ENCODE peak calls at places on chromosome 9, in ten cellular contexts. One of them, this sample, is unnamed.

GRCh38 chr9:297104-297794 is 82.6 kb downstream of the DOCK8 start:
- DNase-seq in posterior cingulate gyrus: no peak
- DNase-seq in EL: no peak
- DNase-seq in activated naive CD4-positive, alpha-beta T cell: no peak
- DNase-seq in hypothalamus: no peak
- DNase-seq in AG09309: no peak
- DNase-seq in stimulated activated CD8-positive, alpha-beta memory T cell treated with anti-CD3 and anti-CD28 coated beads, Interleukin-2, amount 100 ng/mL, for 48 hours: no peak
- DNase-seq in KBM-7: peak; percentile 93
- DNase-seq in GM03348: no peak
- DNase-seq in SK-N-DZ: no peak
- DNase-seq in this sample: no peak

GRCh38 chr9:91089405-91090131 is 272.1 kb downstream of the AUH start:
- DNase-seq in posterior cingulate gyrus: no peak
- DNase-seq in EL: peak; percentile 41
- DNase-seq in activated naive CD4-positive, alpha-beta T cell: no peak
- DNase-seq in hypothalamus: no peak
- DNase-seq in AG09309: peak; percentile 47
- DNase-seq in stimulated activated CD8-positive, alpha-beta memory T cell treated with anti-CD3 and anti-CD28 coated beads, Interleukin-2, amount 100 ng/mL, for 48 hours: no peak
- DNase-seq in KBM-7: peak; percentile 46
- DNase-seq in GM03348: peak; percentile 69
- DNase-seq in SK-N-DZ: no peak
- DNase-seq in this sample: no peak

GRCh38 chr9:132857031-132857430 is 21.1 kb downstream of the AK8 start:
- DNase-seq in posterior cingulate gyrus: peak; percentile 65
- DNase-seq in EL: peak; percentile 21
- DNase-seq in activated naive CD4-positive, alpha-beta T cell: no peak
- DNase-seq in hypothalamus: no peak
- DNase-seq in AG09309: peak; percentile 49
- DNase-seq in stimulated activated CD8-positive, alpha-beta memory T cell treated with anti-CD3 and anti-CD28 coated beads, Interleukin-2, amount 100 ng/mL, for 48 hours: no peak
- DNase-seq in KBM-7: no peak
- DNase-seq in GM03348: peak; percentile 80
- DNase-seq in SK-N-DZ: no peak
- DNase-seq in this sample: no peak

GRCh38 chr9:34994429-34995287 is 5.1 kb downstream of the DNAJB5 start:
- DNase-seq in posterior cingulate gyrus: no peak
- DNase-seq in EL: peak; percentile 61
- DNase-seq in activated naive CD4-positive, alpha-beta T cell: no peak
- DNase-seq in hypothalamus: no peak
- DNase-seq in AG09309: no peak
- DNase-seq in stimulated activated CD8-positive, alpha-beta memory T cell treated with anti-CD3 and anti-CD28 coated beads, Interleukin-2, amount 100 ng/mL, for 48 hours: no peak
- DNase-seq in KBM-7: peak; percentile 76
- DNase-seq in GM03348: peak; percentile 73
- DNase-seq in SK-N-DZ: peak; percentile 72
- DNase-seq in this sample: peak; percentile 19

GRCh38 chr9:125732562-125732961 is 14.6 kb upstream of the PBX3 start:
- DNase-seq in posterior cingulate gyrus: no peak
- DNase-seq in EL: no peak
- DNase-seq in activated naive CD4-positive, alpha-beta T cell: no peak
- DNase-seq in hypothalamus: no peak
- DNase-seq in AG09309: no peak
- DNase-seq in stimulated activated CD8-positive, alpha-beta memory T cell treated with anti-CD3 and anti-CD28 coated beads, Interleukin-2, amount 100 ng/mL, for 48 hours: no peak
- DNase-seq in KBM-7: no peak
- DNase-seq in GM03348: no peak
- DNase-seq in SK-N-DZ: no peak
- DNase-seq in this sample: no peak

GRCh38 chr9:99027414-99027813 is 77.5 kb upstream of the TGFBR1 start:
- DNase-seq in posterior cingulate gyrus: no peak
- DNase-seq in EL: no peak
- DNase-seq in activated naive CD4-positive, alpha-beta T cell: no peak
- DNase-seq in hypothalamus: no peak
- DNase-seq in AG09309: no peak
- DNase-seq in stimulated activated CD8-positive, alpha-beta memory T cell treated with anti-CD3 and anti-CD28 coated beads, Interleukin-2, amount 100 ng/mL, for 48 hours: no peak
- DNase-seq in KBM-7: no peak
- DNase-seq in GM03348: no peak
- DNase-seq in SK-N-DZ: no peak
- DNase-seq in this sample: no peak

GRCh38 chr9:131773911-131774379 is 34.1 kb upstream of the RAPGEF1 start:
- DNase-seq in posterior cingulate gyrus: peak; percentile 52
- DNase-seq in EL: peak; percentile 51
- DNase-seq in activated naive CD4-positive, alpha-beta T cell: no peak
- DNase-seq in hypothalamus: no peak
- DNase-seq in AG09309: peak; percentile 7
- DNase-seq in stimulated activated CD8-positive, alpha-beta memory T cell treated with anti-CD3 and anti-CD28 coated beads, Interleukin-2, amount 100 ng/mL, for 48 hours: peak; percentile 22
- DNase-seq in KBM-7: peak; percentile 47
- DNase-seq in GM03348: peak; percentile 88
- DNase-seq in SK-N-DZ: no peak
- DNase-seq in this sample: no peak

GRCh38 chr9:36041491-36041890 is 4.8 kb downstream of the RECK start:
- DNase-seq in posterior cingulate gyrus: no peak
- DNase-seq in EL: no peak
- DNase-seq in activated naive CD4-positive, alpha-beta T cell: no peak
- DNase-seq in hypothalamus: no peak
- DNase-seq in AG09309: no peak
- DNase-seq in stimulated activated CD8-positive, alpha-beta memory T cell treated with anti-CD3 and anti-CD28 coated beads, Interleukin-2, amount 100 ng/mL, for 48 hours: no peak
- DNase-seq in KBM-7: peak; percentile 81
- DNase-seq in GM03348: no peak
- DNase-seq in SK-N-DZ: no peak
- DNase-seq in this sample: no peak

GRCh38 chr9:20437466-20437865 is 184.8 kb downstream of the MLLT3 start:
- DNase-seq in posterior cingulate gyrus: no peak
- DNase-seq in EL: peak; percentile 60
- DNase-seq in activated naive CD4-positive, alpha-beta T cell: no peak
- DNase-seq in hypothalamus: no peak
- DNase-seq in AG09309: peak; percentile 53
- DNase-seq in stimulated activated CD8-positive, alpha-beta memory T cell treated with anti-CD3 and anti-CD28 coated beads, Interleukin-2, amount 100 ng/mL, for 48 hours: no peak
- DNase-seq in KBM-7: no peak
- DNase-seq in GM03348: peak; percentile 25
- DNase-seq in SK-N-DZ: no peak
- DNase-seq in this sample: no peak

GRCh38 chr9:128153947-128154695 is 4.9 kb downstream of the LCN2 start:
- DNase-seq in posterior cingulate gyrus: peak; percentile 72
- DNase-seq in EL: no peak
- DNase-seq in activated naive CD4-positive, alpha-beta T cell: no peak
- DNase-seq in hypothalamus: no peak
- DNase-seq in AG09309: no peak
- DNase-seq in stimulated activated CD8-positive, alpha-beta memory T cell treated with anti-CD3 and anti-CD28 coated beads, Interleukin-2, amount 100 ng/mL, for 48 hours: no peak
- DNase-seq in KBM-7: no peak
- DNase-seq in GM03348: no peak
- DNase-seq in SK-N-DZ: no peak
- DNase-seq in this sample: no peak

GRCh38 chr9:133833388-133834025 is 95.4 kb upstream of the SARDH start:
- DNase-seq in posterior cingulate gyrus: no peak
- DNase-seq in EL: no peak
- DNase-seq in activated naive CD4-positive, alpha-beta T cell: no peak
- DNase-seq in hypothalamus: no peak
- DNase-seq in AG09309: no peak
- DNase-seq in stimulated activated CD8-positive, alpha-beta memory T cell treated with anti-CD3 and anti-CD28 coated beads, Interleukin-2, amount 100 ng/mL, for 48 hours: no peak
- DNase-seq in KBM-7: no peak
- DNase-seq in GM03348: no peak
- DNase-seq in SK-N-DZ: no peak
- DNase-seq in this sample: no peak

GRCh38 chr9:37998881-37999311 is 70.1 kb downstream of the SHB start:
- DNase-seq in posterior cingulate gyrus: peak; percentile 59
- DNase-seq in EL: peak; percentile 62
- DNase-seq in activated naive CD4-positive, alpha-beta T cell: no peak
- DNase-seq in hypothalamus: no peak
- DNase-seq in AG09309: no peak
- DNase-seq in stimulated activated CD8-positive, alpha-beta memory T cell treated with anti-CD3 and anti-CD28 coated beads, Interleukin-2, amount 100 ng/mL, for 48 hours: no peak
- DNase-seq in KBM-7: peak; percentile 57
- DNase-seq in GM03348: peak; percentile 27
- DNase-seq in SK-N-DZ: no peak
- DNase-seq in this sample: no peak

GRCh38 chr9:99264070-99264469 is 42.0 kb downstream of the SEC61B start:
- DNase-seq in posterior cingulate gyrus: no peak
- DNase-seq in EL: peak; percentile 42
- DNase-seq in activated naive CD4-positive, alpha-beta T cell: no peak
- DNase-seq in hypothalamus: no peak
- DNase-seq in AG09309: no peak
- DNase-seq in stimulated activated CD8-positive, alpha-beta memory T cell treated with anti-CD3 and anti-CD28 coated beads, Interleukin-2, amount 100 ng/mL, for 48 hours: no peak
- DNase-seq in KBM-7: no peak
- DNase-seq in GM03348: no peak
- DNase-seq in SK-N-DZ: no peak
- DNase-seq in this sample: no peak

GRCh38 chr9:94586814-94587213 is 6.8 kb downstream of the FBP2 start:
- DNase-seq in posterior cingulate gyrus: no peak
- DNase-seq in EL: peak; percentile 12
- DNase-seq in activated naive CD4-positive, alpha-beta T cell: no peak
- DNase-seq in hypothalamus: no peak
- DNase-seq in AG09309: peak; percentile 14
- DNase-seq in stimulated activated CD8-positive, alpha-beta memory T cell treated with anti-CD3 and anti-CD28 coated beads, Interleukin-2, amount 100 ng/mL, for 48 hours: no peak
- DNase-seq in KBM-7: no peak
- DNase-seq in GM03348: peak; percentile 54
- DNase-seq in SK-N-DZ: no peak
- DNase-seq in this sample: no peak

GRCh38 chr9:127905788-127906191 is 6.4 kb upstream of the ST6GALNAC6 start:
- DNase-seq in posterior cingulate gyrus: no peak
- DNase-seq in EL: no peak
- DNase-seq in activated naive CD4-positive, alpha-beta T cell: peak; percentile 51
- DNase-seq in hypothalamus: no peak
- DNase-seq in AG09309: no peak
- DNase-seq in stimulated activated CD8-positive, alpha-beta memory T cell treated with anti-CD3 and anti-CD28 coated beads, Interleukin-2, amount 100 ng/mL, for 48 hours: no peak
- DNase-seq in KBM-7: no peak
- DNase-seq in GM03348: no peak
- DNase-seq in SK-N-DZ: no peak
- DNase-seq in this sample: no peak

GRCh38 chr9:116323012-116323411 is 169.4 kb downstream of the PAPPA start:
- DNase-seq in posterior cingulate gyrus: no peak
- DNase-seq in EL: no peak
- DNase-seq in activated naive CD4-positive, alpha-beta T cell: no peak
- DNase-seq in hypothalamus: no peak
- DNase-seq in AG09309: no peak
- DNase-seq in stimulated activated CD8-positive, alpha-beta memory T cell treated with anti-CD3 and anti-CD28 coated beads, Interleukin-2, amount 100 ng/mL, for 48 hours: no peak
- DNase-seq in KBM-7: no peak
- DNase-seq in GM03348: peak; percentile 16
- DNase-seq in SK-N-DZ: peak; percentile 33
- DNase-seq in this sample: no peak

GRCh38 chr9:14428781-14429230 is 114.9 kb upstream of the NFIB start:
- DNase-seq in posterior cingulate gyrus: peak; percentile 91
- DNase-seq in EL: peak; percentile 64
- DNase-seq in activated naive CD4-positive, alpha-beta T cell: no peak
- DNase-seq in hypothalamus: no peak
- DNase-seq in AG09309: no peak
- DNase-seq in stimulated activated CD8-positive, alpha-beta memory T cell treated with anti-CD3 and anti-CD28 coated beads, Interleukin-2, amount 100 ng/mL, for 48 hours: peak; percentile 23
- DNase-seq in KBM-7: peak; percentile 48
- DNase-seq in GM03348: peak; percentile 72
- DNase-seq in SK-N-DZ: peak; percentile 70
- DNase-seq in this sample: peak; percentile 38

GRCh38 chr9:69916950-69917349 is 96.3 kb downstream of the CFAP95 start:
- DNase-seq in posterior cingulate gyrus: no peak
- DNase-seq in EL: peak; percentile 12
- DNase-seq in activated naive CD4-positive, alpha-beta T cell: no peak
- DNase-seq in hypothalamus: no peak
- DNase-seq in AG09309: no peak
- DNase-seq in stimulated activated CD8-positive, alpha-beta memory T cell treated with anti-CD3 and anti-CD28 coated beads, Interleukin-2, amount 100 ng/mL, for 48 hours: no peak
- DNase-seq in KBM-7: no peak
- DNase-seq in GM03348: no peak
- DNase-seq in SK-N-DZ: no peak
- DNase-seq in this sample: no peak

GRCh38 chr9:137339045-137339444 is 37.0 kb upstream of the NRARP start:
- DNase-seq in posterior cingulate gyrus: peak; percentile 50
- DNase-seq in EL: peak; percentile 32
- DNase-seq in activated naive CD4-positive, alpha-beta T cell: no peak
- DNase-seq in hypothalamus: no peak
- DNase-seq in AG09309: no peak
- DNase-seq in stimulated activated CD8-positive, alpha-beta memory T cell treated with anti-CD3 and anti-CD28 coated beads, Interleukin-2, amount 100 ng/mL, for 48 hours: no peak
- DNase-seq in KBM-7: no peak
- DNase-seq in GM03348: no peak
- DNase-seq in SK-N-DZ: no peak
- DNase-seq in this sample: no peak

GRCh38 chr9:38689678-38690077 is 30.3 kb downstream of the FAM240B start:
- DNase-seq in posterior cingulate gyrus: peak; percentile 36
- DNase-seq in EL: no peak
- DNase-seq in activated naive CD4-positive, alpha-beta T cell: no peak
- DNase-seq in hypothalamus: no peak
- DNase-seq in AG09309: no peak
- DNase-seq in stimulated activated CD8-positive, alpha-beta memory T cell treated with anti-CD3 and anti-CD28 coated beads, Interleukin-2, amount 100 ng/mL, for 48 hours: no peak
- DNase-seq in KBM-7: no peak
- DNase-seq in GM03348: no peak
- DNase-seq in SK-N-DZ: no peak
- DNase-seq in this sample: no peak

GRCh38 chr9:107350443-107350842 is 67.4 kb downstream of the RAD23B start:
- DNase-seq in posterior cingulate gyrus: no peak
- DNase-seq in EL: no peak
- DNase-seq in activated naive CD4-positive, alpha-beta T cell: no peak
- DNase-seq in hypothalamus: no peak
- DNase-seq in AG09309: no peak
- DNase-seq in stimulated activated CD8-positive, alpha-beta memory T cell treated with anti-CD3 and anti-CD28 coated beads, Interleukin-2, amount 100 ng/mL, for 48 hours: no peak
- DNase-seq in KBM-7: no peak
- DNase-seq in GM03348: no peak
- DNase-seq in SK-N-DZ: no peak
- DNase-seq in this sample: no peak

This sample was measured in occipital lobe.